ENCODE peak calls at places on chromosomes 6 and 20, in nine cellular contexts. L, H, R, X, J, D, Z, G and A are unnamed samples. For H3K27me3, the result is how much of the 10 kb centered on the place peaks cover.

GRCh38 chr20:40493551-40493950 is 195.5 kb downstream of the MAFB start:
- DNase-seq in L (no peak), H (no peak), R (no peak), X (peak), J (no peak), D (no peak), Z (no peak), G (no peak), A (no peak)

GRCh38 chr20:43680976-43681375 is 14.1 kb downstream of the MYBL2 start:
- DNase-seq in L (no peak), H (no peak), R (no peak), X (no peak), J (no peak), D (no peak), Z (no peak), G (no peak), A (no peak)

GRCh38 chr6:137361701-137362100 is 132.5 kb downstream of the OLIG3 start:
- DNase-seq in L (no peak), H (no peak), R (no peak), X (no peak), J (no peak), D (no peak), Z (no peak), G (no peak), A (no peak)

GRCh38 chr6:38180586-38180985 is 361.1 kb downstream of the ZFAND3 start:
- DNase-seq in L (no peak), H (no peak), R (no peak), X (no peak), J (no peak), D (no peak), Z (peak), G (no peak), A (peak)

GRCh38 chr20:7716286-7716972 is 223.8 kb downstream of the HAO1 start:
- DNase-seq in L (no peak), H (no peak), R (no peak), X (no peak), J (no peak), D (no peak), Z (no peak), G (no peak), A (no peak)

GRCh38 chr20:2750343-2751251 is 49.8 kb downstream of the CPXM1 start:
- DNase-seq in L (no peak), H (no peak), R (peak), X (no peak), J (peak), D (peak), Z (peak), G (peak), A (no peak)

GRCh38 chr6:149354009-149354408 is 36.5 kb downstream of the TAB2 start:
- DNase-seq in L (no peak), H (no peak), R (no peak), X (no peak), J (no peak), D (no peak), Z (no peak), G (no peak), A (no peak)

GRCh38 chr6:35015476-35015875 is 125.7 kb downstream of the TCP11 start:
- DNase-seq in L (no peak), H (no peak), R (no peak), X (no peak), J (no peak), D (no peak), Z (no peak), G (no peak), A (no peak)

GRCh38 chr6:109482913-109483743 is at the start of gene ZBTB24:
- DNase-seq in L (peak), H (peak), R (peak), X (peak), J (peak), D (peak), Z (peak), G (peak), A (peak)

GRCh38 chr6:16402501-16402900 is 164.1 kb downstream of the GMPR start:
- DNase-seq in L (no peak), H (no peak), R (no peak), X (no peak), J (no peak), D (no peak), Z (no peak), G (no peak), A (no peak)

GRCh38 chr20:40703981-40704530 is 15.0 kb upstream of the MAFB start:
- DNase-seq in L (no peak), H (no peak), R (no peak), X (no peak), J (no peak), D (no peak), Z (no peak), G (no peak), A (no peak)

GRCh38 chr6:37480118-37480736 is 19.5 kb downstream of the CCDC167 start:
- DNase-seq in L (no peak), H (no peak), R (peak), X (no peak), J (no peak), D (no peak), Z (no peak), G (no peak), A (no peak)

GRCh38 chr6:2782825-2783187 is 17.6 kb downstream of the WRNIP1 start:
- DNase-seq in L (no peak), H (no peak), R (no peak), X (no peak), J (no peak), D (no peak), Z (no peak), G (no peak), A (no peak)

GRCh38 chr6:16514249-16514648 is 247.0 kb downstream of the ATXN1 start:
- DNase-seq in L (no peak), H (no peak), R (peak), X (no peak), J (no peak), D (peak), Z (no peak), G (no peak), A (no peak)

GRCh38 chr6:60952500-60952899 is 1333.5 kb downstream of the KHDRBS2 start:
- DNase-seq in L (no peak), H (no peak), R (peak), X (no peak), J (no peak), D (no peak), Z (no peak), G (no peak), A (no peak)

GRCh38 chr6:25017932-25018581 is 82.3 kb upstream of the RIPOR2 start:
- DNase-seq in L (no peak), H (peak), R (peak), X (no peak), J (peak), D (peak), Z (peak), G (peak), A (peak)

DNA sequence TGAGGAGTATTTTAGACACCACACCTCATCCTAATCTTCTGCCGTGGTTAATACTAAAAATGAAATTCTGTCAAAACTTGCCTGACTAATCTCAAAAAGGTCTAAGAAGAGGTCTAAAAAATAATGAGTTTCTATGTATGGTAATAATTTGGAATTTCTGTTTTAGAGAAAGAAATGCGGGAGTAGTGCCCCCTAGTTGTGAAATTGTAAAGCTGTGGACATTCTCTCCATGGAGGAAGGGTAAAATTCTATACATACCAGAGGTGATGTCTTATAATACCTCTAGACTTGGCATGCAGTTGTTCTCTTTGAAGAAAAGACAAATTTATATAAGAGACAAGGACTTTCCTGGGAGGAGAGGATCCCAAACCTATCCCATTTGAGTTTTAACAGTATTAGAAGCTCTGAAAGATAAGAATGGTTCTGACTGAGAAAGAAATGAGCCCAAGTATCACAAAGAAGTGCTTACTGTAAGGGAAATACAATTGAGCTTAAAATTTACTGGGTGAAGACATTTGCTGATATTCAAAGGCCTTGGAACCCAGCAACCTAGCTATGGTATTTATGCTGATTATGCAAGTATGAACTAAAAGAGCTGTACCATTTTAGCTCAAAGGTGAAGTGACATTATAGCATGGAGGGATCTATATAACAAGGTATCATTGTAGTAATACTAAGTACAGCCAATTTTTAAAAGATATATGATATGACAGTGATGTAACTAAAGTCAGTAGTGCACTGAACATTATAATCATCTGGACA is 5.1 kb upstream of the EPHA7 start:
- DNase-seq in L (no peak), H (no peak), R (peak), X (no peak), J (no peak), D (peak), Z (no peak), G (no peak), A (no peak)
- TF ChIP-seq CTCF in L (peak), H (peak), R (peak), X (peak), J (peak), D (peak), Z (no peak), G (peak), A (peak)

GRCh38 chr20:1241456-1241855 is 15.6 kb downstream of the RAD21L1 start:
- DNase-seq in L (no peak), H (no peak), R (no peak), X (no peak), J (no peak), D (no peak), Z (no peak), G (no peak), A (no peak)

GRCh38 chr20:1242530-1242929 is 16.7 kb downstream of the RAD21L1 start:
- DNase-seq in L (no peak), H (no peak), R (peak), X (peak), J (no peak), D (no peak), Z (no peak), G (no peak), A (no peak)

GRCh38 chr20:1245578-1245977 is 19.7 kb downstream of the RAD21L1 start:
- DNase-seq in L (no peak), H (no peak), R (no peak), X (no peak), J (no peak), D (no peak), Z (no peak), G (no peak), A (no peak)

GRCh38 chr20:1240549-1240948 is 14.7 kb downstream of the RAD21L1 start:
- DNase-seq in L (no peak), H (no peak), R (no peak), X (no peak), J (no peak), D (no peak), Z (no peak), G (no peak), A (no peak)

DNA sequence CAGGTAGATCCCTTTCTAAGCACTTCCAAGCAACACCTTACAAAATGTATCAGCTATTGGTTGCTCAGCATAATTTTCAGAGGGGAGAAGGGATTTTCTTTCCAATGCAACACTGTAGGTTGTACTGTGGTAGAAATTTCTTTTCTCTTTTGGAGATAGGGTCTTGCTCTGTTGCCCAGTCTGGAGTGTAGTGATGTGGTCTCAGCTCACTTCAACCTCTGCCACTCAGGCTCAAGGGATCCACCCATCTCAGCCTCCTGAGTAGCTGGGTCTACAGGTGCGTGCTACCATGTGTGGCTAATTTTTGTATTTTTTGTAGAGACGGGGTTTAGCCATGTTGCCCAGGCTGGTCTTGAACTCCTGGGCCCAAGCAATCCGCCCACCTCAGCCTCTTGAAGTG is 16.3 kb downstream of the RAD21L1 start:
- DNase-seq in L (no peak), H (no peak), R (no peak), X (no peak), J (no peak), D (no peak), Z (no peak), G (no peak), A (no peak)
- H3K27me3 ChIP-seq in L (under half), H (under half), R (under half), X (under half), J (under half), D (under half), Z (under half), G (under half), A (under half)

DNA sequence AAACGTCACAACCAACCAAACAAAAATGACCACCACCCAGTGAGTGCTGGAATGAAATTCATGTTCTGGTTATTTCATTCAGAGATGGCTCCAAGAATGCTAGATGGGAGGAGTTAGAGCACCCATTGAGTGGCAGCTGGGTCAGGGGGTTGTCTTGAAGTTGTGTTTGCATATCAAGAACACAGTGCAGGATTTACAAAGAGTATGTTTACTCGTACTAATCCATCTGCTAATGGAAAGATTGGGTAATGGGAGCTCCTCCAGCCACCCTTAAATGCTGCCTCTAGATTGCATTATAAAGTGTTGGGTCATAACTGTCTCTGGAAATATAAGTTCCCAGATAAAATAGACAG is 13.4 kb downstream of the SLC35F1 start:
- DNase-seq in L (no peak), H (no peak), R (no peak), X (no peak), J (no peak), D (peak), Z (no peak), G (no peak), A (no peak)
- H3K4me3 ChIP-seq in L (peak), H (peak), R (no peak), X (no peak), J (no peak), D (peak), Z (peak), G (peak), A (peak)

DNA sequence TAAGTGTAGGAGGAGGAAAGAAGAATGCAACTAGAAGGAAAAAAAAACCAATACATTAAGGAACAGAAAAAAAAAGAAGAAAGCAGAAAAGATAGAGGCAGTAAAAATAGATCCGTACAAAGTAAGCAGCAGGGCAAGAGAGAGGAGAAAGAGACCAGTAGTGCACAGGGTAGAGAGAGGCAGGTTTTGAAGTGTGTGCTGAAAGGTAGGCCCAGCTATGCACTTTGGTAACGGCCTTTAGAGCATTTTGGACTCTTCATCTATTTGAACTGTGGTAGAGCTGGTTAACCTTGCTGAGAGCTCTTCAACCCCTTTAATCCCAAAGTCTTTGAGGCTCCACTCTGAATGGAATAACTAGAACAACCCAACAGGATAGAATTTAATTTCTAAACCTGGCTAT is 45.2 kb downstream of the ADGRB3 start:
- DNase-seq in L (no peak), H (no peak), R (no peak), X (no peak), J (no peak), D (no peak), Z (no peak), G (no peak), A (no peak)
- TF ChIP-seq CTCF in L (no peak), H (no peak), R (no peak), X (no peak), J (no peak), D (no peak), Z (no peak), G (no peak), A (no peak)

DNA sequence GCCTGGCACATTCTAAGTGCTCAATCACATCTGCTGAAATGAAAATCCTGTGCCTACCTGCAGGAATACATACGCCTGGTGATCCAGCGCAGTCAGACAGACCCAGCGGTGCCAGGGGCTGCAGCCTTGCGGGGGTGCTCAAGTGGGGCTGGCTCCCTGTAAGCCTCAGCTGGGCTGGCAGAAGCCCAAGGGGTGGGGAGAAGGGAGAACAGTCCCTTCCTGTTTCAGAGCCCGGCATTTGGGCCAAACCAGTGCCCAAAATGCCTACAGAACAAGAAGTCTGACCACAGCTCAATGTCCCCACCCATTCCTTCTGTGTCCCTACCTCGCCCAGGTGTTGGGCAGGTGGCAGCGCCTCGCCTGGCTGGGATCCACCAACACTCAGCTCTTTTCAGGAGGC is 22.6 kb downstream of the KCNK15 start:
- DNase-seq in L (no peak), H (no peak), R (no peak), X (no peak), J (no peak), D (no peak), Z (no peak), G (no peak), A (no peak)
- H3K27me3 ChIP-seq in L (under half), H (half or more), R (half or more), X (under half), J (under half), D (under half), Z (under half), G (under half), A (under half)

GRCh38 chr20:37867289-37868195 is 35.4 kb upstream of the VSTM2L start:
- DNase-seq in L (no peak), H (no peak), R (no peak), X (no peak), J (no peak), D (no peak), Z (no peak), G (no peak), A (no peak)
- H3K4me3 ChIP-seq in L (no peak), H (no peak), R (no peak), X (no peak), J (no peak), D (no peak), Z (no peak), G (no peak), A (no peak)

GRCh38 chr20:973785-974194 is 28.3 kb downstream of the RSPO4 start:
- DNase-seq in L (no peak), H (no peak), R (peak), X (no peak), J (peak), D (peak), Z (no peak), G (peak), A (no peak)
- TF ChIP-seq CTCF in L (no peak), H (peak), R (peak), X (peak), J (peak), D (peak), Z (no peak), G (peak), A (no peak)

DNA sequence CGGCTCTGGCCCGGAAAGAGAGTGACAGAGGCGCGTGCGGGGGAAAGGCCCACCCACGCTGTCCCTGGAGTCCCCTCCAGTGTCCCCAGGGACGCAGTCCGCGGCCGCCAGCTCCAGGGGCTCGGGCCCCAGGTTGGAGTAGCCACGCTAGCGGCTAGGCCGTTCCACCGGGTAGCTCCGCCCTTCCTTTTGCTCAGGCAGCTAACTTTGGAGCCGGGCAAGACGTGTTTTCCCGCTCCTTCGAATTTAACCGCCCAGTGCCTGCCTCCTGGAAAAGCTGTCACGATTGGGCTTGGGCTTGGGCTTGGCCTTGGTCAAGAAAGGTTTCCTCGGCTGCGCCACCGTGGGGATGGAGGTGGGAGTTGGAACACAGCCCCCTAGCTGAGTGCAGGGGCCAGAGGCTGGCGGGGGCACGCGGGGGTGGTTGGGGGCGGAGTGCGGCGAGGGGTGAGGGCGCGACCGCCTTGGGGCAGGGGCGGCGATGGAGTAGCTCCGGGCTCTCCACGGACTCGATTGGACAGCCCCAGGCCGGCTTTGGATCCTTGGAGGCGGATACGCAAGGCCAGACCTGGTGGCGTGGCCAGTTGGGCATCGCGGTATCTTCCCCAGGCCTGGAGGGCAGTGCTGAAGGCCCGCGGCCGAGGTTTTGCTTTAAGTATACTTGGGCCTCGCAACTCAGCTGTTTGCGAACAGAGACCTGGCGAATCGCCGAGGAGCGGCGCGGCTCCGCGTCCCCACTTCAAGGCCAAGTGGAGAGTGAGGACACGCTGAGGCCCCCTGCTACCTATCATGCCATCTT is 4.5 kb downstream of the LINC00237 start:
- DNase-seq in L (no peak), H (no peak), R (no peak), X (no peak), J (no peak), D (peak), Z (no peak), G (no peak), A (peak)
- H3K27me3 ChIP-seq in L (half or more), H (half or more), R (half or more), X (half or more), J (half or more), D (half or more), Z (half or more), G (half or more), A (under half)